ENCODE peak calls at places on chromosomes 7 and 10, in six cellular contexts. N is tibial nerve; G is right cardiac atrium; S is CD4-positive, alpha-beta memory T cell; L is AG09309; X is Peyer's patch. W is an unnamed sample.

GRCh38 chr7:79998343-79998742 is 136.3 kb upstream of the GNAI1 start:
- DNase-seq in N (no peak), G (no peak), S (no peak), L (no peak), X (no peak), W (no peak)

GRCh38 chr7:67484244-67484751 is 487.7 kb downstream of the TYW1 start:
- DNase-seq in N (peak), G (peak), S (no peak), L (peak), X (no peak), W (no peak)

GRCh38 chr7:23012797-23013714 is 874 bp downstream of the HYCC1 start:
- DNase-seq in N (no peak), G (peak), S (no peak), L (no peak), X (peak), W (no peak)

GRCh38 chr10:132549416-132549815 is 11.8 kb downstream of the INPP5A start:
- DNase-seq in N (no peak), G (no peak), S (no peak), L (no peak), X (no peak), W (no peak)

GRCh38 chr10:70381491-70382421 is 669 bp downstream of the LRRC20 start:
- DNase-seq in N (no peak), G (peak), S (no peak), L (no peak), X (peak), W (no peak)

GRCh38 chr7:17408245-17408903 is 109.9 kb downstream of the AHR start:
- DNase-seq in N (peak), G (peak), S (no peak), L (peak), X (peak), W (no peak)

GRCh38 chr10:2791774-2792443 is 275.4 kb upstream of the PFKP start:
- DNase-seq in N (no peak), G (no peak), S (no peak), L (no peak), X (no peak), W (no peak)

GRCh38 chr10:117271427-117271826 is 30.5 kb downstream of the SLC18A2 start:
- DNase-seq in N (no peak), G (no peak), S (no peak), L (no peak), X (no peak), W (no peak)

GRCh38 chr7:101378808-101379207 is 16.1 kb downstream of the COL26A1 start:
- DNase-seq in N (no peak), G (no peak), S (no peak), L (no peak), X (no peak), W (no peak)

GRCh38 chr10:81872206-81872605 is 2.8 kb upstream of the NRG3 start:
- DNase-seq in N (no peak), G (no peak), S (no peak), L (no peak), X (no peak), W (no peak)

GRCh38 chr10:63554666-63555065 is 33.5 kb downstream of the REEP3 start:
- DNase-seq in N (no peak), G (no peak), S (peak), L (peak), X (peak), W (no peak)

GRCh38 chr10:77641344-77641743 is 3.7 kb upstream of the KCNMA1 start:
- DNase-seq in N (no peak), G (no peak), S (no peak), L (no peak), X (no peak), W (no peak)

GRCh38 chr7:16317406-16317805 is 103.9 kb downstream of the CRPPA start:
- DNase-seq in N (no peak), G (no peak), S (no peak), L (no peak), X (no peak), W (no peak)

GRCh38 chr10:59817806-59818205 is 64.6 kb upstream of the MRLN start:
- DNase-seq in N (no peak), G (peak), S (no peak), L (no peak), X (no peak), W (peak)

GRCh38 chr7:101089876-101090275 is 4.6 kb downstream of the TRIM56 start:
- DNase-seq in N (no peak), G (no peak), S (no peak), L (no peak), X (no peak), W (no peak)

GRCh38 chr7:116616555-116617059 is 55.4 kb upstream of the MET start:
- DNase-seq in N (no peak), G (no peak), S (no peak), L (no peak), X (no peak), W (no peak)

GRCh38 chr7:20561908-20562307 is 53.6 kb upstream of the ABCB5 start:
- DNase-seq in N (no peak), G (no peak), S (no peak), L (no peak), X (no peak), W (no peak)

GRCh38 chr10:52653510-52653909 is 119.1 kb downstream of the MBL2 start:
- DNase-seq in N (no peak), G (no peak), S (no peak), L (no peak), X (no peak), W (no peak)

GRCh38 chr7:74233655-74234280 is 20.4 kb downstream of the RFC2 start:
- DNase-seq in N (no peak), G (no peak), S (no peak), L (no peak), X (no peak), W (no peak)

GRCh38 chr10:687583-688286 is 1.7 kb downstream of the DIP2C start:
- DNase-seq in N (no peak), G (no peak), S (no peak), L (no peak), X (no peak), W (no peak)
- H3K4me3 ChIP-seq in N (peak), G (peak), S (no peak), L (peak), X (peak), W (peak)

GRCh38 chr7:77685219-77685618 is 11.0 kb upstream of the RSBN1L start:
- DNase-seq in N (no peak), G (no peak), S (no peak), L (peak), X (no peak), W (no peak)
- H3K4me3 ChIP-seq in N (no peak), G (no peak), S (no peak), L (no peak), X (peak), W (no peak)

DNA sequence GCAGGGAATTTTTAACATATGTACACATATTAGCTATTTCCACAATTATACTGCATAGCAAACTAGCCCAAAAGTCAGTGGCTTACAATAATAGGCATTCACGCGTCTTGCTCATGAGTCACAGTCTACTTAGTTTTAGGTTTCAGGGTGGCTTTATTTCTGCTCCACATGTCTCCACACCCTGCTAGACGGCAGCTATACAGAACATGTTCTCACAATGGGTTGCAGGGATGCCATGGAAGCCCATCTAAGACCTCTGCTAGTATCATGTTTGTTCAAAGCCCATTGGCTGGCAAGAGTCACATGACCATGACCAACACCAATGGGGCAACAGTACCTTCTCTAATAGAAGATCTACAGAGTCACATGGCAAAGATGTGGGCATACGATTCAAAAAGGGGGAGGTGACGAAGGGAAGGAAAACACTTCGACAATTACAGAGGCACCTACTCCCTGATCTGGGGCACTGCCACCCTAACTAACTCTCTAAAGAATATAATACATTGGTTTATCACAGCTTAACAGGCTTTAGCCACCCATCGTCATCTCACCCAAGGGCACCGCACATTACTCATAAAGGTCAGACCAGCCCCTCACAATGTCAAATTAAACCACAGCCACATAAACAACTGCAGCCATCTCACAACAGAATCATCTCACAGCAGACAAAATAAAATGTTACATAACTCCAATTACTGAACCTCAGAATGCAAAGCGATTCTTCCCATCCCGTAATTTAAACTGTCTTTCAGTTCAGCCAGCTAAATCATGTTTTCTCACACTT is 96.5 kb upstream of the NEBL start:
- DNase-seq in N (no peak), G (no peak), S (no peak), L (no peak), X (no peak), W (no peak)
- H3K4me3 ChIP-seq in N (no peak), G (no peak), S (no peak), L (no peak), X (no peak), W (no peak)

GRCh38 chr10:46014215-46014614 is 16.2 kb downstream of the NCOA4 start:
- DNase-seq in N (no peak), G (no peak), S (no peak), L (no peak), X (no peak), W (no peak)

GRCh38 chr10:46016811-46017210 is 13.6 kb downstream of the NCOA4 start:
- DNase-seq in N (no peak), G (no peak), S (no peak), L (no peak), X (no peak), W (no peak)

GRCh38 chr10:46016190-46016589 is 14.2 kb downstream of the NCOA4 start:
- DNase-seq in N (no peak), G (no peak), S (no peak), L (no peak), X (no peak), W (no peak)

GRCh38 chr10:46017733-46018132 is 12.7 kb downstream of the NCOA4 start:
- DNase-seq in N (no peak), G (no peak), S (no peak), L (no peak), X (no peak), W (no peak)

GRCh38 chr10:46014683-46015405 is 15.6 kb downstream of the NCOA4 start:
- DNase-seq in N (no peak), G (no peak), S (no peak), L (no peak), X (no peak), W (no peak)
- H3K4me3 ChIP-seq in N (no peak), G (no peak), S (no peak), L (no peak), X (no peak), W (no peak)

GRCh38 chr7:106283501-106283830 is 1.3 kb downstream of the NAMPT start:
- DNase-seq in N (no peak), G (no peak), S (no peak), L (no peak), X (no peak), W (no peak)

GRCh38 chr7:106281919-106282318 is 2.9 kb downstream of the NAMPT start:
- DNase-seq in N (no peak), G (no peak), S (no peak), L (no peak), X (no peak), W (no peak)

GRCh38 chr7:106282374-106282773 is 2.4 kb downstream of the NAMPT start:
- DNase-seq in N (no peak), G (no peak), S (no peak), L (no peak), X (no peak), W (no peak)

GRCh38 chr7:106283831-106284515 is 810 bp downstream of the NAMPT start:
- DNase-seq in N (peak), G (peak), S (peak), L (no peak), X (peak), W (peak)

DNA sequence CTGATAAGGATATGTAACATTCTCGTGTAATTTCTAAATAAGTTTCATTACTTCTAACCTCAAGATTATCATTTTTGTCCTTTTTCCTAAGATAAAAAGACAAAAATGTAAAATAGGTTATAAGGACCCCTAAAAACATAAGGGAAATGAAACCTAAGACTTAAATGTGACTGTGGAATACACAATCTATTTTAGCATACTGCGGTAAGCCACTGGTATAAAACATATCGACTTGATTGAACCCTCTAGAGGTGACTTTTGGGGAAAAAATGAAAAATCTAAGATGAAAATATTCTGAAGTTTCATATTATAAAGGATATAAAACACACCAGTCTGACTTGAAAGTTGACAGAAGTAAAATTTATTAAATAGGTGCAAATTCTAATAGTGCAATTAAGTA is 1.9 kb downstream of the NAMPT start:
- DNase-seq in N (no peak), G (no peak), S (no peak), L (no peak), X (no peak), W (no peak)
- H3K4me3 ChIP-seq in N (no peak), G (peak), S (no peak), L (no peak), X (peak), W (peak)

DNA sequence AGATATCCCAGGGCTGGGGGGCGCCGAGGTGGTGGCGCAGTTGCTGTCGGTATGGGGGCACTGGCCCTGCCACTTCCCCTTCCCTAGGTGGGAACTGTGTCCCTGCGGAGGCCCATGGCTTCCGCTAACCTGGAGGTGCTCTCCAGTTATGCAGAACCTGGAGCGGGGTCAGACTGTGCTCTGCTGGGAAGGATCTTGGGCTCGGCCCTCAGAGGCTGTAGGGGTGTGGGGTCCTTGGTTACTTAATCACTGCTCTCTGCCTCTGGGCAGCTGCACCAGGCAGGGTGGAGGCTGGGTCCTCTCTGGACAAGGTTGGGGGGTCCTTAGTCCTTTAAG is 2.4 kb downstream of the BRI3 start:
- DNase-seq in N (no peak), G (no peak), S (no peak), L (no peak), X (no peak), W (no peak)
- H3K4me3 ChIP-seq in N (peak), G (peak), S (no peak), L (peak), X (peak), W (peak)

GRCh38 chr10:119755446-119755845 is 29.6 kb downstream of the INPP5F start:
- DNase-seq in N (no peak), G (no peak), S (no peak), L (no peak), X (no peak), W (no peak)
- H3K4me3 ChIP-seq in N (no peak), G (no peak), S (no peak), L (no peak), X (no peak), W (no peak)

DNA sequence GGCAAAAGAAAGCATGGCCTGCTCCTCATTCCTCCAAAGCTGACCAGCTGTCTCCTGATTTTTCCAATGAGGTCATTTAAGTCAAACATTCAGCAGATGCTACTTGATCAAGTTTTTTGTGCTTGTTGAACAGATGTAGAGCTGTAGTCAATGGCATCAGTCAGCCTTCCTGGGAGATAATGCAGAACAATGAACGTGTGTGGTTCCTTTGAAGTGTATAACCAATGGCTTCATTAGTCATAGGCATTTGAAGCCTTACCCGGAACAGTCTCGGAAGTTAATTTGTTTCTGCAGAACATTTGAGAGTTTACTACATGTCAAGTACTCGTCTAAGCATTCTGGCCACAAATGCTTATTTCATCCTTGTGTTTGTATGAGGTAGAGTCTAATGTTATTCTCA is 227.1 kb downstream of the ADRA2A start:
- DNase-seq in N (no peak), G (no peak), S (no peak), L (no peak), X (no peak), W (no peak)
- H3K4me3 ChIP-seq in N (no peak), G (no peak), S (no peak), L (no peak), X (no peak), W (no peak)

DNA sequence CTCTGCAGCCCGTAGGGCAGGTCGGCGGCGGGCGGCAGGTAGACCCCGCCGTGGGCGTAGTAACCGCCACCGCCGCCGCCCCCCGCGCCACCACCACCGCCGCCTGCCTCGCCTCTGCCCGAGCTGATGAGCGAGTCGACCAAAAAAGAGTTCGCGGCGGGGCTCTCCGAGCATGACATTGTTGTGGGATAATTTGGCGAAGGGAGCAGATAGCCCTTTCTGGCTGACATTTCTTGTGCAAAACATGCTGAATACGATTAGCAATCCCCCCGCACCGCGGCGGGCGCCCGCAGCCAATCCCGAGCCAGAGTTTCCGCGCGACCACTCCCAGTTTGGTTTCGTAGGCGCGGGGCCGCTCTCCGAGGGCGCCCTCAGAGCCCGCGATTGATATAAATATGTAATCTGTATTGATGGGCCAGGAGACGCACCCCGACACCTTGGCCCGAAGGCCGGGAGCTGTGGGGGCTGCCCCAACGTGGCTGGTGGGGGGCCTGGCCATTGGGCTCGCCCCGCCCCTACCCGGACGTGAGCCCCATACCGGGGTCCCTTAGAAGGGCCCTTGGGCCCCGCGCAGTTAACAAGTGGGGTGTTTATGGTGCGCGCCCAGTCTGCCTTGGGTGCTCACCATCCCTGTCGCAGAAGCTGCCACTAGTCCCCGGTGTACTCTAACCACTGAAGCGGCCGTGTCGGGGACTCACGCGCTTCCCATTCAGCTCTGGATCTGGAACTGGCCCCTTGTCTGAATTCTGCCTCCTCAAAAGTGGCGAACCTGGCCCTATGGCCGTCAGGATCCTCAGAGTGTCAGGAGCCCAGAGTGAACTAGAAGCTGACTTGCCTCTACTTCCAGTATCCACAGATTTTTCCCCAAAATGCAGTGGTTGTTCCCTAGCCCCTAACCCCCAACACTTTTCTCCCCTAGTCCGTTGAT is at the start of gene HOXA10:
- DNase-seq in N (peak), G (no peak), S (no peak), L (no peak), X (peak), W (no peak)
- H3K4me3 ChIP-seq in N (peak), G (peak), S (no peak), L (peak), X (peak), W (peak)

DNA sequence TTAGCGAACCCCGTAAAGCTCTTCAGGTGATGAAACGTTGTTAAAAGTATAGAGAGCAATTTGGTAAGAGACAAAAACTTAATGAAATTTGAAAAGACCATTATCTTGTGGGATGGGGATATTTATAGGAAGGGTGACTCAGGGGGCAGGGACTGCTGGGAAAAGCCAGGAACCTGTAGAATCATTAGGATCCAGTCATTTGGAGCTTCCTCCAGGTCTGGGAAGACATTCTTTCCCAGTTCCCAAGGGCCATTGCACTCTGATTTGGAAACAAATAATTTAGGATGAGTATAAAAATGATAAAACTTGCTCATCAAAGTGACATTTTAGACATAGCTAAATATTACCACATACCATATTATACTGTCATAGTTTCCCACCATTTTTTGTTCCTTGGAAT is 143.9 kb downstream of the PFKFB3 start:
- DNase-seq in N (no peak), G (no peak), S (no peak), L (no peak), X (no peak), W (no peak)
- H3K4me3 ChIP-seq in N (no peak), G (no peak), S (no peak), L (no peak), X (no peak), W (no peak)

W was measured in coronary artery.